ENCODE peak calls at places on chromosomes 7 and 10, in six cellular contexts. One of them, this sample, is unnamed.

GRCh38 chr10:92241158-92241500 is 49.7 kb downstream of the CPEB3 start:
- DNase-seq in spleen: no peak
- DNase-seq in fibroblast of lung: no peak
- DNase-seq in SK-N-SH: peak
- DNase-seq in brain microvascular endothelial cell: no peak
- DNase-seq in neural progenitor cell: peak
- DNase-seq in this sample: no peak

GRCh38 chr10:103395754-103396066 is 565 bp downstream of the ATP5MK start:
- DNase-seq in spleen: no peak
- DNase-seq in fibroblast of lung: peak
- DNase-seq in SK-N-SH: no peak
- DNase-seq in brain microvascular endothelial cell: no peak
- DNase-seq in neural progenitor cell: peak
- DNase-seq in this sample: no peak

GRCh38 chr10:71232089-71232998 is 20.0 kb downstream of the UNC5B start:
- DNase-seq in spleen: peak
- DNase-seq in fibroblast of lung: peak
- DNase-seq in SK-N-SH: peak
- DNase-seq in brain microvascular endothelial cell: no peak
- DNase-seq in neural progenitor cell: no peak
- DNase-seq in this sample: peak

GRCh38 chr10:70274643-70275042 is 9.2 kb downstream of the NPFFR1 start:
- DNase-seq in spleen: no peak
- DNase-seq in fibroblast of lung: peak
- DNase-seq in SK-N-SH: no peak
- DNase-seq in brain microvascular endothelial cell: peak
- DNase-seq in neural progenitor cell: no peak
- DNase-seq in this sample: no peak

GRCh38 chr10:67222929-67223328 is 297.1 kb downstream of the LRRTM3 start:
- DNase-seq in spleen: no peak
- DNase-seq in fibroblast of lung: no peak
- DNase-seq in SK-N-SH: no peak
- DNase-seq in brain microvascular endothelial cell: no peak
- DNase-seq in neural progenitor cell: no peak
- DNase-seq in this sample: no peak

GRCh38 chr7:44634187-44634838 is 27.9 kb downstream of the OGDH start:
- DNase-seq in spleen: no peak
- DNase-seq in fibroblast of lung: peak
- DNase-seq in SK-N-SH: no peak
- DNase-seq in brain microvascular endothelial cell: no peak
- DNase-seq in neural progenitor cell: no peak
- DNase-seq in this sample: no peak

GRCh38 chr7:128104109-128104742 is 73.0 kb upstream of the LRRC4 start:
- DNase-seq in spleen: peak
- DNase-seq in fibroblast of lung: no peak
- DNase-seq in SK-N-SH: peak
- DNase-seq in brain microvascular endothelial cell: peak
- DNase-seq in neural progenitor cell: peak
- DNase-seq in this sample: peak

GRCh38 chr10:19817251-19818046 is 1.2 kb downstream of the PLXDC2 start:
- DNase-seq in spleen: peak
- DNase-seq in fibroblast of lung: peak
- DNase-seq in SK-N-SH: peak
- DNase-seq in brain microvascular endothelial cell: no peak
- DNase-seq in neural progenitor cell: peak
- DNase-seq in this sample: peak

GRCh38 chr10:614341-614664 is 75.2 kb downstream of the DIP2C start:
- DNase-seq in spleen: peak
- DNase-seq in fibroblast of lung: no peak
- DNase-seq in SK-N-SH: no peak
- DNase-seq in brain microvascular endothelial cell: no peak
- DNase-seq in neural progenitor cell: no peak
- DNase-seq in this sample: no peak

GRCh38 chr7:26918241-26918640 is 53.9 kb upstream of the SKAP2 start:
- DNase-seq in spleen: no peak
- DNase-seq in fibroblast of lung: peak
- DNase-seq in SK-N-SH: no peak
- DNase-seq in brain microvascular endothelial cell: no peak
- DNase-seq in neural progenitor cell: no peak
- DNase-seq in this sample: no peak

GRCh38 chr10:130395248-130395936 is 259.2 kb downstream of the GLRX3 start:
- DNase-seq in spleen: peak
- DNase-seq in fibroblast of lung: no peak
- DNase-seq in SK-N-SH: no peak
- DNase-seq in brain microvascular endothelial cell: no peak
- DNase-seq in neural progenitor cell: no peak
- DNase-seq in this sample: no peak

GRCh38 chr10:64519427-64519826 is 998.2 kb downstream of the REEP3 start:
- DNase-seq in spleen: no peak
- DNase-seq in fibroblast of lung: no peak
- DNase-seq in SK-N-SH: no peak
- DNase-seq in brain microvascular endothelial cell: no peak
- DNase-seq in neural progenitor cell: no peak
- DNase-seq in this sample: no peak

GRCh38 chr7:47888371-47889265 is 59.6 kb downstream of the PKD1L1 start:
- DNase-seq in spleen: no peak
- DNase-seq in fibroblast of lung: no peak
- DNase-seq in SK-N-SH: no peak
- DNase-seq in brain microvascular endothelial cell: no peak
- DNase-seq in neural progenitor cell: no peak
- DNase-seq in this sample: no peak

GRCh38 chr7:100483101-100483727 is 513 bp upstream of the NYAP1 start:
- DNase-seq in spleen: peak
- DNase-seq in fibroblast of lung: no peak
- DNase-seq in SK-N-SH: peak
- DNase-seq in brain microvascular endothelial cell: peak
- DNase-seq in neural progenitor cell: peak
- DNase-seq in this sample: peak

GRCh38 chr10:80144302-80145131 is 12.0 kb downstream of the PLAC9 start:
- DNase-seq in spleen: peak
- DNase-seq in fibroblast of lung: no peak
- DNase-seq in SK-N-SH: peak
- DNase-seq in brain microvascular endothelial cell: no peak
- DNase-seq in neural progenitor cell: no peak
- DNase-seq in this sample: no peak

GRCh38 chr7:149776305-149776704 is 2.9 kb upstream of the ZNF467 start:
- DNase-seq in spleen: peak
- DNase-seq in fibroblast of lung: no peak
- DNase-seq in SK-N-SH: peak
- DNase-seq in brain microvascular endothelial cell: peak
- DNase-seq in neural progenitor cell: no peak
- DNase-seq in this sample: no peak

GRCh38 chr7:6310594-6310993 is 38.2 kb upstream of the CYTH3 start:
- DNase-seq in spleen: no peak
- DNase-seq in fibroblast of lung: no peak
- DNase-seq in SK-N-SH: no peak
- DNase-seq in brain microvascular endothelial cell: no peak
- DNase-seq in neural progenitor cell: no peak
- DNase-seq in this sample: no peak

GRCh38 chr7:12557282-12557681 is 13.2 kb upstream of the SCIN start:
- DNase-seq in spleen: no peak
- DNase-seq in fibroblast of lung: no peak
- DNase-seq in SK-N-SH: no peak
- DNase-seq in brain microvascular endothelial cell: no peak
- DNase-seq in neural progenitor cell: no peak
- DNase-seq in this sample: no peak

GRCh38 chr7:156173346-156173745 is 361.1 kb upstream of the SHH start:
- DNase-seq in spleen: no peak
- DNase-seq in fibroblast of lung: no peak
- DNase-seq in SK-N-SH: no peak
- DNase-seq in brain microvascular endothelial cell: no peak
- DNase-seq in neural progenitor cell: no peak
- DNase-seq in this sample: no peak

GRCh38 chr10:124993728-124994451 is 52.0 kb downstream of the ZRANB1 start:
- DNase-seq in spleen: peak
- DNase-seq in fibroblast of lung: no peak
- DNase-seq in SK-N-SH: no peak
- DNase-seq in brain microvascular endothelial cell: no peak
- DNase-seq in neural progenitor cell: no peak
- DNase-seq in this sample: no peak

GRCh38 chr10:69641261-69641980 is 11.4 kb downstream of the FAM241B start:
- DNase-seq in spleen: peak
- DNase-seq in fibroblast of lung: no peak
- DNase-seq in SK-N-SH: no peak
- DNase-seq in brain microvascular endothelial cell: no peak
- DNase-seq in neural progenitor cell: no peak
- DNase-seq in this sample: no peak

GRCh38 chr7:148914208-148914777 is 30.2 kb upstream of the EZH2 start:
- DNase-seq in spleen: no peak
- DNase-seq in fibroblast of lung: peak
- DNase-seq in SK-N-SH: no peak
- DNase-seq in brain microvascular endothelial cell: peak
- DNase-seq in neural progenitor cell: no peak
- DNase-seq in this sample: peak

GRCh38 chr10:6721480-6721879 is 141.4 kb upstream of the PRKCQ start:
- DNase-seq in spleen: no peak
- DNase-seq in fibroblast of lung: peak
- DNase-seq in SK-N-SH: peak
- DNase-seq in brain microvascular endothelial cell: peak
- DNase-seq in neural progenitor cell: no peak
- DNase-seq in this sample: no peak

GRCh38 chr10:112332509-112333228 is 41.2 kb upstream of the ACSL5 start:
- DNase-seq in spleen: no peak
- DNase-seq in fibroblast of lung: no peak
- DNase-seq in SK-N-SH: no peak
- DNase-seq in brain microvascular endothelial cell: no peak
- DNase-seq in neural progenitor cell: no peak
- DNase-seq in this sample: no peak

GRCh38 chr7:110373514-110374258 is 717.2 kb upstream of the LRRN3 start:
- DNase-seq in spleen: no peak
- DNase-seq in fibroblast of lung: peak
- DNase-seq in SK-N-SH: no peak
- DNase-seq in brain microvascular endothelial cell: no peak
- DNase-seq in neural progenitor cell: peak
- DNase-seq in this sample: no peak

GRCh38 chr7:95470452-95470851 is 15.3 kb upstream of the ASB4 start:
- DNase-seq in spleen: no peak
- DNase-seq in fibroblast of lung: peak
- DNase-seq in SK-N-SH: no peak
- DNase-seq in brain microvascular endothelial cell: peak
- DNase-seq in neural progenitor cell: peak
- DNase-seq in this sample: no peak

GRCh38 chr10:91287276-91287675 is 66.8 kb downstream of the PCGF5 start:
- DNase-seq in spleen: no peak
- DNase-seq in fibroblast of lung: peak
- DNase-seq in SK-N-SH: no peak
- DNase-seq in brain microvascular endothelial cell: no peak
- DNase-seq in neural progenitor cell: no peak
- DNase-seq in this sample: no peak

GRCh38 chr7:47343056-47343455 is 238.9 kb downstream of the TNS3 start:
- DNase-seq in spleen: peak
- DNase-seq in fibroblast of lung: no peak
- DNase-seq in SK-N-SH: no peak
- DNase-seq in brain microvascular endothelial cell: no peak
- DNase-seq in neural progenitor cell: no peak
- DNase-seq in this sample: no peak

GRCh38 chr10:12631216-12631615 is 281.9 kb downstream of the CAMK1D start:
- DNase-seq in spleen: no peak
- DNase-seq in fibroblast of lung: peak
- DNase-seq in SK-N-SH: no peak
- DNase-seq in brain microvascular endothelial cell: no peak
- DNase-seq in neural progenitor cell: peak
- DNase-seq in this sample: no peak

GRCh38 chr7:152544481-152544927 is 108.7 kb upstream of the KMT2C start:
- DNase-seq in spleen: no peak
- DNase-seq in fibroblast of lung: no peak
- DNase-seq in SK-N-SH: no peak
- DNase-seq in brain microvascular endothelial cell: no peak
- DNase-seq in neural progenitor cell: peak
- DNase-seq in this sample: no peak

GRCh38 chr7:74405899-74406512 is 47.7 kb upstream of the GTF2IRD1 start:
- DNase-seq in spleen: no peak
- DNase-seq in fibroblast of lung: no peak
- DNase-seq in SK-N-SH: no peak
- DNase-seq in brain microvascular endothelial cell: no peak
- DNase-seq in neural progenitor cell: no peak
- DNase-seq in this sample: no peak

GRCh38 chr10:30075487-30075886 is 16.1 kb upstream of the JCAD start:
- DNase-seq in spleen: no peak
- DNase-seq in fibroblast of lung: no peak
- DNase-seq in SK-N-SH: no peak
- DNase-seq in brain microvascular endothelial cell: no peak
- DNase-seq in neural progenitor cell: no peak
- DNase-seq in this sample: no peak

GRCh38 chr10:52621635-52622079 is 150.9 kb downstream of the MBL2 start:
- DNase-seq in spleen: no peak
- DNase-seq in fibroblast of lung: no peak
- DNase-seq in SK-N-SH: peak
- DNase-seq in brain microvascular endothelial cell: no peak
- DNase-seq in neural progenitor cell: no peak
- DNase-seq in this sample: no peak

GRCh38 chr10:52623761-52624160 is 148.8 kb downstream of the MBL2 start:
- DNase-seq in spleen: no peak
- DNase-seq in fibroblast of lung: peak
- DNase-seq in SK-N-SH: no peak
- DNase-seq in brain microvascular endothelial cell: no peak
- DNase-seq in neural progenitor cell: no peak
- DNase-seq in this sample: no peak
- H3K4me3 ChIP-seq in spleen: no peak
- H3K4me3 ChIP-seq in fibroblast of lung: no peak
- H3K4me3 ChIP-seq in SK-N-SH: no peak
- H3K4me3 ChIP-seq in brain microvascular endothelial cell: no peak
- H3K4me3 ChIP-seq in neural progenitor cell: no peak
- H3K4me3 ChIP-seq in this sample: no peak

GRCh38 chr7:82477733-82478515 is 34.3 kb upstream of the CACNA2D1 start:
- DNase-seq in spleen: no peak
- DNase-seq in fibroblast of lung: no peak
- DNase-seq in SK-N-SH: no peak
- DNase-seq in brain microvascular endothelial cell: no peak
- DNase-seq in neural progenitor cell: no peak
- DNase-seq in this sample: no peak
- H3K27ac ChIP-seq in spleen: no peak
- H3K27ac ChIP-seq in fibroblast of lung: no peak
- H3K27ac ChIP-seq in SK-N-SH: no peak
- H3K27ac ChIP-seq in brain microvascular endothelial cell: no peak
- H3K27ac ChIP-seq in neural progenitor cell: no peak
- H3K27ac ChIP-seq in this sample: no peak

DNA sequence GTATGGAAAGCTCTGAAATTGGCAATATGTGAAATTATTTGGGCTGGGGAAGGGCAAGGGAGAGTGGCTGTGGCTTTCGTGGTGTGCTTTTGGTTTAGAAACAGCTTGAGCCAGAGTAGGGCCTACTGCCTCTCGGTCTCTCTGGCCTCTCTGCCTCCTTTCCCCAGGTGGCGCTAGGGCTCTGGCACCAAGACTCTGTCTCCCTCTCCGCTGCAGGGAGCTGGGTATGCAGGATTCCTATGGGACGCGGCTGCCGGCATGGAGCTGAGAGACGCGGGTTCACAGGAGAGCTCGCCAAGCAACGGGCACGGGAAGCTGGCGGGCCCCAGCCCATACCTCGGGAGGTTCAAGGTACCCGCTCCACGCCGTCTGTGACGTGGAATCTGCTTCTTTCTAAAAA is 105.2 kb upstream of the ANLN start:
- DNase-seq in spleen: peak
- DNase-seq in fibroblast of lung: no peak
- DNase-seq in SK-N-SH: no peak
- DNase-seq in brain microvascular endothelial cell: no peak
- DNase-seq in neural progenitor cell: peak
- DNase-seq in this sample: no peak
- TF ChIP-seq CTCF in spleen: no peak
- TF ChIP-seq CTCF in fibroblast of lung: no peak
- TF ChIP-seq CTCF in SK-N-SH: no peak
- TF ChIP-seq CTCF in brain microvascular endothelial cell: no peak
- TF ChIP-seq CTCF in neural progenitor cell: peak
- TF ChIP-seq CTCF in this sample: no peak

GRCh38 chr10:79137404-79137803 is 68.6 kb downstream of the ZMIZ1 start:
- DNase-seq in spleen: no peak
- DNase-seq in fibroblast of lung: peak
- DNase-seq in SK-N-SH: no peak
- DNase-seq in brain microvascular endothelial cell: no peak
- DNase-seq in neural progenitor cell: no peak
- DNase-seq in this sample: no peak
- H3K4me3 ChIP-seq in spleen: no peak
- H3K4me3 ChIP-seq in fibroblast of lung: no peak
- H3K4me3 ChIP-seq in SK-N-SH: no peak
- H3K4me3 ChIP-seq in brain microvascular endothelial cell: no peak
- H3K4me3 ChIP-seq in neural progenitor cell: no peak
- H3K4me3 ChIP-seq in this sample: no peak